ENCODE peak calls at places on chromosomes 4 and X, in ten cellular contexts. J is cardiac fibroblast; P is activated CD8-positive, alpha-beta T cell treated with anti-CD3 and anti-CD28 coated beads for 36 hours; D is Calu3; C is upper lobe of right lung; H is A549; V is H1; K is bronchial epithelial cell; G is osteocyte; R is neural progenitor cell. O is an unnamed sample.

GRCh38 chr4:7169134-7169533 is 23.2 kb upstream of the SORCS2 start:
- DNase-seq in J (no peak), P (no peak), D (no peak), C (peak), H (no peak), V (no peak), K (no peak), G (no peak), R (no peak), O (no peak)

GRCh38 chr4:55758570-55758969 is 61.0 kb upstream of the EXOC1L start:
- DNase-seq in J (no peak), P (no peak), D (no peak), C (no peak), H (no peak), V (no peak), K (no peak), G (no peak), R (no peak), O (no peak)

GRCh38 chrX:20571611-20572010 is 304.9 kb upstream of the RPS6KA3 start:
- DNase-seq in J (peak), P (no peak), D (no peak), C (no peak), H (no peak), V (no peak), K (no peak), G (no peak), R (peak), O (no peak)

GRCh38 chrX:132181364-132181763 is 37.9 kb downstream of the RAP2C start:
- DNase-seq in J (no peak), P (no peak), D (peak), C (no peak), H (no peak), V (no peak), K (peak), G (no peak), R (no peak), O (no peak)

GRCh38 chrX:9440116-9440844 is 24.6 kb upstream of the TBL1X start:
- DNase-seq in J (no peak), P (no peak), D (no peak), C (no peak), H (no peak), V (no peak), K (no peak), G (no peak), R (no peak), O (no peak)

GRCh38 chr4:54228064-54228527 is 997 bp upstream of the PDGFRA start:
- DNase-seq in J (peak), P (peak), D (peak), C (peak), H (peak), V (no peak), K (peak), G (peak), R (peak), O (peak)

GRCh38 chrX:51144828-51145442 is 187.7 kb upstream of the NUDT10 start:
- DNase-seq in J (peak), P (peak), D (peak), C (no peak), H (peak), V (peak), K (peak), G (no peak), R (peak), O (peak)

GRCh38 chr4:71259911-71260331 is 78.9 kb upstream of the SLC4A4 start:
- DNase-seq in J (no peak), P (no peak), D (peak), C (no peak), H (no peak), V (no peak), K (peak), G (no peak), R (no peak), O (no peak)

GRCh38 chr4:164753873-164754488 is at the start of gene SMIM31:
- DNase-seq in J (no peak), P (no peak), D (peak), C (no peak), H (no peak), V (no peak), K (peak), G (no peak), R (no peak), O (no peak)

GRCh38 chrX:39818071-39818470 is 279.7 kb downstream of the BCOR start:
- DNase-seq in J (no peak), P (no peak), D (no peak), C (no peak), H (no peak), V (no peak), K (no peak), G (no peak), R (no peak), O (no peak)

GRCh38 chr4:5051210-5051691 is at the start of gene STK32B:
- DNase-seq in J (peak), P (peak), D (peak), C (peak), H (peak), V (peak), K (peak), G (peak), R (peak), O (peak)

GRCh38 chr4:182207806-182208483 is 35.3 kb upstream of the TENM3 start:
- DNase-seq in J (peak), P (no peak), D (no peak), C (no peak), H (peak), V (no peak), K (peak), G (no peak), R (no peak), O (no peak)

GRCh38 chrX:23332101-23332887 is 2.4 kb upstream of the PTCHD1 start:
- DNase-seq in J (no peak), P (peak), D (no peak), C (no peak), H (no peak), V (no peak), K (no peak), G (no peak), R (peak), O (peak)

GRCh38 chrX:15600745-15601144 is at the start of gene ACE2:
- DNase-seq in J (no peak), P (no peak), D (no peak), C (no peak), H (no peak), V (no peak), K (no peak), G (no peak), R (no peak), O (no peak)

GRCh38 chrX:15601932-15602331 is 1.2 kb upstream of the ACE2 start:
- DNase-seq in J (no peak), P (no peak), D (no peak), C (no peak), H (no peak), V (no peak), K (peak), G (no peak), R (no peak), O (no peak)

GRCh38 chrX:15600071-15600470 is 689 bp downstream of the ACE2 start:
- DNase-seq in J (no peak), P (no peak), D (no peak), C (no peak), H (no peak), V (no peak), K (no peak), G (no peak), R (peak), O (no peak)

GRCh38 chrX:15605233-15605632 is 4.5 kb upstream of the ACE2 start:
- DNase-seq in J (no peak), P (no peak), D (no peak), C (no peak), H (no peak), V (no peak), K (no peak), G (no peak), R (no peak), O (no peak)

DNA sequence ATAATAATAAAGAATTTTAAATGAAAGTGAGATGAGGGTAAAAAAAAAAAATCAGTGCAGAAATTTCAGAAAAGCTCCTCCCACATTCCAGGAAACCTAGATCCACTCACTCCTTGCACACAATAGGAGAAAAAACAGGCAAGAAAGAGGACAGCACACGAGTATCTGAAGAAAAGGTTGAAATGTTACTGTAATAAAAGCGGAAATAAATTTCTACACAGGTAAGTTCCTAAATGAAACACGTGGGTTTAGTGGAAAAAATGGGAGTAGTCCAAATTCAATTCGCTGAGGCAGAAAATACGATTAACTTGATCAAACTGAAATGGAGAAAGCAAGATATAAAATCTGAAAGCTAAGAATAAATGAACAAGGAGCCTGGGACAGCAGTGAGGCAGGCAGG is 2.0 kb upstream of the ACE2 start:
- DNase-seq in J (no peak), P (no peak), D (no peak), C (no peak), H (no peak), V (no peak), K (no peak), G (no peak), R (no peak), O (no peak)
- TF ChIP-seq CTCF in J (no peak), P (no peak), D (no peak), C (no peak), H (no peak), V (no peak), K (no peak), G (no peak), R (no peak), O (no peak)

GRCh38 chr4:76980280-76980679 is 30.7 kb downstream of the SEPTIN11 start:
- DNase-seq in J (no peak), P (no peak), D (no peak), C (no peak), H (no peak), V (no peak), K (no peak), G (no peak), R (no peak), O (no peak)

GRCh38 chr4:76984127-76984526 is 34.6 kb downstream of the SEPTIN11 start:
- DNase-seq in J (peak), P (no peak), D (no peak), C (no peak), H (no peak), V (no peak), K (peak), G (no peak), R (no peak), O (peak)

GRCh38 chr4:76981649-76982048 is 32.1 kb downstream of the SEPTIN11 start:
- DNase-seq in J (peak), P (no peak), D (no peak), C (no peak), H (no peak), V (no peak), K (no peak), G (no peak), R (no peak), O (no peak)

GRCh38 chr4:76984788-76985211 is 35.2 kb downstream of the SEPTIN11 start:
- DNase-seq in J (peak), P (no peak), D (no peak), C (no peak), H (no peak), V (no peak), K (peak), G (peak), R (peak), O (no peak)

GRCh38 chr4:76982638-76983579 is 33.4 kb downstream of the SEPTIN11 start:
- DNase-seq in J (no peak), P (no peak), D (no peak), C (no peak), H (peak), V (no peak), K (no peak), G (no peak), R (no peak), O (no peak)
- TF ChIP-seq CTCF in J (peak), P (no peak), D (no peak), C (no peak), H (no peak), V (no peak), K (no peak), G (peak), R (no peak), O (no peak)

GRCh38 chrX:80648023-80648422 is 161.7 kb downstream of the BRWD3 start:
- DNase-seq in J (peak), P (no peak), D (no peak), C (no peak), H (peak), V (no peak), K (peak), G (no peak), R (peak), O (no peak)
- TF ChIP-seq CTCF in J (peak), P (no peak), D (peak), C (peak), H (peak), V (no peak), K (peak), G (peak), R (peak), O (peak)

DNA sequence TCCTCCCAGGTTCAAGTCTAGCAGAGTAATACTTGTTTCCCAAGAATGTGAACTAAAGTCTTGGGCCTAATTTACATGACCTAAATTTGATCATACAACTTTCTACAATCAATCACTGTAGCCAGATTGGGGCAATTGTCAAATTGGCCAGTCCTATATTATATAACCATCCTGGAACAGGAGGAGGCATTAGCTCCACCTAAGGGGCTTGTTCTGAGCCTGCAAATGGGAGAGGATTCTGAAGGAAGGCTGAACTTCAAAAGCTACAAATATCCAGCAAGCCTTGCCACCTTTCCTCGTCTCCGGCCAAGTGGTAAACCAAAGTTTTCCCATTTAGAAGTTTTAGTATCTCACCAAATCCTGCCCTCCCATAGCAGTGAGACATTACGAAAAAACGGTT is 1289.6 kb upstream of the TENM3 start:
- DNase-seq in J (no peak), P (no peak), D (no peak), C (no peak), H (no peak), V (no peak), K (peak), G (no peak), R (peak), O (no peak)
- TF ChIP-seq CTCF in J (no peak), P (no peak), D (no peak), C (no peak), H (no peak), V (no peak), K (no peak), G (peak), R (peak), O (no peak)

GRCh38 chr4:1511441-1512041 is 105.3 kb upstream of the NKX1-1 start:
- DNase-seq in J (peak), P (peak), D (no peak), C (peak), H (peak), V (no peak), K (peak), G (no peak), R (no peak), O (no peak)

GRCh38 chr4:1514612-1515011 is 108.4 kb upstream of the NKX1-1 start:
- DNase-seq in J (no peak), P (no peak), D (no peak), C (no peak), H (no peak), V (no peak), K (no peak), G (no peak), R (no peak), O (no peak)

GRCh38 chr4:1512081-1512737 is 106.0 kb upstream of the NKX1-1 start:
- DNase-seq in J (no peak), P (no peak), D (no peak), C (peak), H (no peak), V (no peak), K (no peak), G (no peak), R (no peak), O (no peak)

GRCh38 chr4:1513936-1514483 is 107.8 kb upstream of the NKX1-1 start:
- DNase-seq in J (no peak), P (no peak), D (no peak), C (no peak), H (no peak), V (no peak), K (no peak), G (no peak), R (no peak), O (no peak)

GRCh38 chr4:1512738-1513660 is 106.8 kb upstream of the NKX1-1 start:
- DNase-seq in J (peak), P (peak), D (peak), C (peak), H (peak), V (no peak), K (no peak), G (no peak), R (peak), O (no peak)
- TF ChIP-seq CTCF in J (no peak), P (peak), D (peak), C (peak), H (peak), V (no peak), K (peak), G (peak), R (peak), O (peak)